ENCODE peak calls at places on chromosome 14, in ten cellular contexts. Q is cardiac muscle cell; W is stimulated activated CD8-positive, alpha-beta memory T cell treated with anti-CD3 and anti-CD28 coated beads, Interleukin-7, amount 100 ng/mL, for 1 hour; L is omental fat pad; I is A549; H is RPMI8226; K is OCI-M1; A is kidney; O is effector memory CD4-positive, alpha-beta T cell; U is foreskin fibroblast. P is an unnamed sample.
A peak's percentile ranks its signal among the peaks of the same experiment; 100 is the strongest.

GRCh38 chr14:37985826-37986470 is 221.8 kb upstream of the SSTR1 start:
- DNase-seq in Q (peak; percentile 69), W (peak; percentile 26), L (no peak), I (no peak), H (peak; percentile 29), K (peak; percentile 70), A (no peak), O (peak; percentile 26), U (peak; percentile 69), P (peak; percentile 10)

GRCh38 chr14:62029569-62029924 is 267.3 kb downstream of the SNAPC1 start:
- DNase-seq in Q (no peak), W (no peak), L (no peak), I (no peak), H (no peak), K (no peak), A (no peak), O (no peak), U (no peak), P (no peak)

GRCh38 chr14:70707138-70708038 is 65.7 kb downstream of the TTC9 start:
- DNase-seq in Q (peak; percentile 63), W (no peak), L (no peak), I (no peak), H (no peak), K (no peak), A (peak; percentile 70), O (no peak), U (peak; percentile 47), P (peak; percentile 69)

GRCh38 chr14:37655418-37655817 is 60.0 kb downstream of the TTC6 start:
- DNase-seq in Q (no peak), W (no peak), L (no peak), I (no peak), H (no peak), K (peak; percentile 42), A (no peak), O (no peak), U (peak; percentile 28), P (no peak)

GRCh38 chr14:72303930-72304329 is 371.7 kb downstream of the RGS6 start:
- DNase-seq in Q (no peak), W (no peak), L (no peak), I (no peak), H (no peak), K (no peak), A (no peak), O (no peak), U (no peak), P (no peak)

GRCh38 chr14:95841680-95842079 is 35.0 kb upstream of the TUNAR start:
- DNase-seq in Q (no peak), W (no peak), L (no peak), I (no peak), H (no peak), K (no peak), A (no peak), O (no peak), U (no peak), P (no peak)

GRCh38 chr14:50944647-50945413 is 547 bp upstream of the PYGL start:
- DNase-seq in Q (peak; percentile 58), W (no peak), L (peak; percentile 36), I (peak; percentile 63), H (no peak), K (peak; percentile 67), A (peak; percentile 72), O (no peak), U (peak; percentile 70), P (no peak)

GRCh38 chr14:66281036-66281776 is 205.0 kb upstream of the CCDC196 start:
- DNase-seq in Q (peak; percentile 45), W (no peak), L (no peak), I (no peak), H (no peak), K (no peak), A (peak; percentile 83), O (no peak), U (no peak), P (no peak)

GRCh38 chr14:75837151-75837787 is 144.5 kb downstream of the TGFB3 start:
- DNase-seq in Q (peak; percentile 51), W (no peak), L (no peak), I (no peak), H (no peak), K (peak; percentile 74), A (no peak), O (no peak), U (peak; percentile 63), P (no peak)

GRCh38 chr14:56271988-56272387 is 153.8 kb downstream of the PELI2 start:
- DNase-seq in Q (peak; percentile 57), W (no peak), L (no peak), I (no peak), H (no peak), K (no peak), A (no peak), O (no peak), U (peak; percentile 67), P (peak; percentile 65)

GRCh38 chr14:104932676-104933631 is 8.3 kb downstream of the PLD4 start:
- DNase-seq in Q (peak; percentile 89), W (peak; percentile 67), L (peak; percentile 35), I (peak; percentile 89), H (peak; percentile 79), K (peak; percentile 87), A (peak; percentile 96), O (peak; percentile 71), U (peak; percentile 95), P (no peak)

GRCh38 chr14:92768795-92769194 is 20.4 kb upstream of the LGMN start:
- DNase-seq in Q (no peak), W (no peak), L (no peak), I (no peak), H (peak; percentile 61), K (no peak), A (no peak), O (no peak), U (no peak), P (no peak)

GRCh38 chr14:105602243-105602750 is 75.9 kb downstream of the TMEM121 start:
- DNase-seq in Q (no peak), W (no peak), L (no peak), I (no peak), H (no peak), K (no peak), A (no peak), O (no peak), U (no peak), P (no peak)

GRCh38 chr14:96905825-96906224 is 108.6 kb downstream of the VRK1 start:
- DNase-seq in Q (peak; percentile 32), W (no peak), L (no peak), I (no peak), H (no peak), K (no peak), A (no peak), O (no peak), U (no peak), P (no peak)

GRCh38 chr14:50941151-50941550 is 3.1 kb downstream of the PYGL start:
- DNase-seq in Q (peak; percentile 48), W (no peak), L (no peak), I (no peak), H (no peak), K (no peak), A (no peak), O (no peak), U (no peak), P (peak; percentile 65)

P was measured in non-pigmented ciliary epithelial cell.